ENCODE peak calls at places on chromosomes 5 and 9, in seven cellular contexts. C is IMR-90, Z is mesendoderm, L is mesenchymal stem cell, U is trophoblast cell, E is neuronal stem cell, I is H1. P is an unnamed sample.

GRCh38 chr5:149133795-149134777 is 7.2 kb upstream of the ABLIM3 start:
- DNase-seq in C (peak; percentile 92), Z (no peak), L (peak; percentile 92), U (peak; percentile 68), E (no peak), I (no peak), P (no peak)

GRCh38 chr5:5339257-5339656 is 83.2 kb upstream of the ICE1 start:
- DNase-seq in C (no peak), Z (no peak), L (no peak), U (no peak), E (no peak), I (no peak), P (no peak)

GRCh38 chr5:132797651-132798050 is 15.5 kb upstream of the SOWAHA start:
- DNase-seq in C (no peak), Z (no peak), L (no peak), U (no peak), E (no peak), I (peak; percentile 24), P (no peak)

GRCh38 chr5:97026721-97027120 is 90.8 kb downstream of the LNPEP start:
- DNase-seq in C (no peak), Z (no peak), L (no peak), U (peak; percentile 66), E (no peak), I (no peak), P (no peak)

GRCh38 chr5:90871356-90871755 is 312.8 kb downstream of the ADGRV1 start:
- DNase-seq in C (no peak), Z (no peak), L (peak; percentile 82), U (peak; percentile 35), E (no peak), I (no peak), P (no peak)

GRCh38 chr5:2066373-2066772 is 183.6 kb upstream of the IRX4 start:
- DNase-seq in C (no peak), Z (no peak), L (no peak), U (no peak), E (no peak), I (peak; percentile 35), P (no peak)

GRCh38 chr5:78896128-78896527 is 89.0 kb downstream of the ARSB start:
- DNase-seq in C (peak; percentile 90), Z (no peak), L (peak; percentile 43), U (no peak), E (no peak), I (no peak), P (no peak)

GRCh38 chr5:139956342-139956741 is 86.8 kb downstream of the NRG2 start:
- DNase-seq in C (no peak), Z (no peak), L (no peak), U (no peak), E (no peak), I (no peak), P (no peak)

GRCh38 chr9:99632349-99633038 is 189.2 kb upstream of the NR4A3 start:
- DNase-seq in C (no peak), Z (no peak), L (no peak), U (no peak), E (no peak), I (no peak), P (no peak)

GRCh38 chr9:96299823-96300222 is 2.2 kb downstream of the HSD17B3 start:
- DNase-seq in C (peak; percentile 75), Z (no peak), L (no peak), U (peak; percentile 91), E (no peak), I (no peak), P (no peak)
- H2BK5ac ChIP-seq in C (no peak overlapping the region), Z (no peak overlapping the region), L (no peak overlapping the region), U (no peak overlapping the region), E (no peak overlapping the region), I (no peak overlapping the region), P (no peak overlapping the region)

GRCh38 chr5:95284512-95285405 is at the start of gene MCTP1:
- DNase-seq in C (no peak), Z (peak; percentile 53), L (peak; percentile 19), U (peak; percentile 34), E (peak; percentile 44), I (peak; percentile 76), P (peak; percentile 66)
- H2BK5ac ChIP-seq in C (no peak within 1 kb of the TSS), Z (no peak within 1 kb of the TSS), L (no peak within 1 kb of the TSS), U (no peak within 1 kb of the TSS), E (peak within 1 kb of the TSS; percentile 57), I (peak within 1 kb of the TSS; percentile 77), P (no peak within 1 kb of the TSS)

GRCh38 chr5:14790931-14791330 is 80.6 kb downstream of the ANKH start:
- DNase-seq in C (no peak), Z (no peak), L (no peak), U (no peak), E (no peak), I (no peak), P (no peak)
- H2BK5ac ChIP-seq in C (no peak overlapping the region), Z (no peak overlapping the region), L (no peak overlapping the region), U (no peak overlapping the region), E (no peak overlapping the region), I (no peak overlapping the region), P (no peak overlapping the region)

GRCh38 chr5:73946926-73947455 is 321.0 kb downstream of the ARHGEF28 start:
- DNase-seq in C (no peak), Z (no peak), L (no peak), U (no peak), E (no peak), I (no peak), P (no peak)
- H2BK5ac ChIP-seq in C (no peak overlapping the region), Z (no peak overlapping the region), L (peak overlapping the region; percentile 95), U (no peak overlapping the region), E (no peak overlapping the region), I (no peak overlapping the region), P (no peak overlapping the region)

GRCh38 chr5:141790630-141791029 is 87.6 kb downstream of the PCDH1 start:
- DNase-seq in C (no peak), Z (no peak), L (no peak), U (no peak), E (no peak), I (no peak), P (no peak)

GRCh38 chr5:141800629-141801028 is 77.6 kb downstream of the PCDH1 start:
- DNase-seq in C (no peak), Z (no peak), L (no peak), U (no peak), E (no peak), I (no peak), P (no peak)

GRCh38 chr5:141793881-141794280 is 84.3 kb downstream of the PCDH1 start:
- DNase-seq in C (no peak), Z (no peak), L (no peak), U (no peak), E (no peak), I (no peak), P (no peak)

GRCh38 chr5:141799507-141800167 is 78.6 kb downstream of the PCDH1 start:
- DNase-seq in C (no peak), Z (no peak), L (no peak), U (no peak), E (no peak), I (no peak), P (no peak)

GRCh38 chr5:141795421-141795820 is 82.8 kb downstream of the PCDH1 start:
- DNase-seq in C (no peak), Z (no peak), L (no peak), U (no peak), E (no peak), I (no peak), P (no peak)
- H2BK5ac ChIP-seq in C (no peak overlapping the region), Z (peak overlapping the region; percentile 5), L (no peak overlapping the region), U (no peak overlapping the region), E (no peak overlapping the region), I (no peak overlapping the region), P (no peak overlapping the region)

P was measured in H9.